ENCODE peak calls at places on chromosome 18, in ten cellular contexts. D is ELF-1; R is A172; L is lung; B is WTC11; V is astrocyte of the spinal cord; Y is activated CD4-positive, alpha-beta T cell treated with anti-CD3 and anti-CD28 coated beads for 24 hours; K is 8988T; G is stimulated activated CD4-positive, alpha-beta T cell treated with anti-CD3 and anti-CD28 coated beads, Interleukin-12 subunit alpha, Interleukin-12 subunit beta, amount 100 ng/mL, for 24 hours; X is stimulated activated CD8-positive, alpha-beta memory T cell treated with anti-CD3 and anti-CD28 coated beads, Interleukin-2, amount 100 ng/mL, for 48 hours. S is an unnamed sample.

GRCh38 chr18:63208676-63209075 is 110.9 kb downstream of the BCL2 start:
- DNase-seq in D (no peak), R (no peak), L (no peak), B (no peak), V (no peak), Y (no peak), K (no peak), G (no peak), X (no peak), S (no peak)

GRCh38 chr18:65751145-65752085 is 603 bp downstream of the CDH7 start:
- DNase-seq in D (no peak), R (no peak), L (no peak), B (peak; percentile 54), V (no peak), Y (no peak), K (no peak), G (no peak), X (no peak), S (no peak)

GRCh38 chr18:34117319-34117718 is 107.4 kb downstream of the NOL4 start:
- DNase-seq in D (no peak), R (no peak), L (no peak), B (no peak), V (no peak), Y (no peak), K (no peak), G (no peak), X (no peak), S (no peak)

GRCh38 chr18:56173542-56174220 is 464.7 kb downstream of the TXNL1 start:
- DNase-seq in D (no peak), R (no peak), L (no peak), B (no peak), V (no peak), Y (no peak), K (no peak), G (no peak), X (no peak), S (no peak)

GRCh38 chr18:25503567-25504081 is 151.7 kb upstream of the ZNF521 start:
- DNase-seq in D (peak; percentile 39), R (no peak), L (peak; percentile 31), B (peak; percentile 21), V (peak; percentile 79), Y (no peak), K (no peak), G (no peak), X (no peak), S (no peak)

GRCh38 chr18:3984163-3984757 is 470.8 kb downstream of the DLGAP1 start:
- DNase-seq in D (no peak), R (no peak), L (no peak), B (no peak), V (peak; percentile 16), Y (no peak), K (no peak), G (no peak), X (no peak), S (no peak)

GRCh38 chr18:1446765-1447164 is 542.1 kb downstream of the ADCYAP1 start:
- DNase-seq in D (no peak), R (no peak), L (no peak), B (no peak), V (no peak), Y (no peak), K (no peak), G (no peak), X (no peak), S (no peak)

GRCh38 chr18:79404567-79404910 is 8.8 kb downstream of the NFATC1 start:
- DNase-seq in D (peak; percentile 24), R (no peak), L (no peak), B (no peak), V (no peak), Y (no peak), K (no peak), G (peak; percentile 28), X (no peak), S (no peak)

GRCh38 chr18:49638891-49639557 is 77.2 kb downstream of the LIPG start:
- DNase-seq in D (no peak), R (no peak), L (no peak), B (no peak), V (no peak), Y (no peak), K (no peak), G (no peak), X (no peak), S (no peak)

GRCh38 chr18:6132751-6133368 is 237.5 kb upstream of the TMEM200C start:
- DNase-seq in D (no peak), R (no peak), L (no peak), B (no peak), V (no peak), Y (no peak), K (no peak), G (no peak), X (no peak), S (no peak)

GRCh38 chr18:50623694-50624352 is 63.9 kb downstream of the MAPK4 start:
- DNase-seq in D (no peak), R (no peak), L (no peak), B (no peak), V (no peak), Y (no peak), K (no peak), G (no peak), X (no peak), S (no peak)

GRCh38 chr18:45110577-45111506 is 430.2 kb downstream of the SETBP1 start:
- DNase-seq in D (no peak), R (no peak), L (no peak), B (no peak), V (no peak), Y (no peak), K (no peak), G (no peak), X (no peak), S (no peak)

GRCh38 chr18:62784966-62785413 is 69.6 kb downstream of the PHLPP1 start:
- DNase-seq in D (no peak), R (peak; percentile 40), L (no peak), B (no peak), V (peak; percentile 40), Y (no peak), K (no peak), G (no peak), X (no peak), S (no peak)